ENCODE peak calls at places on chromosomes 11 and 22, in ten cellular contexts. One of them, this sample, is unnamed. For H3K4me1, the result is how much of the 10 kb centered on the place peaks cover.

GRCh38 chr22:47154621-47155081 is 392.2 kb downstream of the TBC1D22A start:
- DNase-seq in GM23338: no peak
- DNase-seq in CD8-positive, alpha-beta T cell: no peak
- DNase-seq in body of pancreas: peak
- DNase-seq in neural progenitor cell: no peak
- DNase-seq in breast epithelium: peak
- DNase-seq in lower lobe of right lung: no peak
- DNase-seq in HAP-1: no peak
- DNase-seq in sigmoid colon: peak
- DNase-seq in thyroid gland: peak
- DNase-seq in this sample: no peak

GRCh38 chr11:8787372-8787771 is 104.8 kb downstream of the RPL27A start:
- DNase-seq in sigmoid colon: no peak
- DNase-seq in HAP-1: no peak
- DNase-seq in breast epithelium: no peak
- DNase-seq in body of pancreas: peak
- DNase-seq in neural progenitor cell: no peak
- DNase-seq in thyroid gland: peak
- DNase-seq in GM23338: no peak
- DNase-seq in lower lobe of right lung: no peak
- DNase-seq in CD8-positive, alpha-beta T cell: no peak
- DNase-seq in this sample: no peak

GRCh38 chr11:12238420-12238819 is 128.0 kb downstream of the MICAL2 start:
- DNase-seq in GM23338: no peak
- DNase-seq in CD8-positive, alpha-beta T cell: no peak
- DNase-seq in thyroid gland: no peak
- DNase-seq in sigmoid colon: no peak
- DNase-seq in body of pancreas: no peak
- DNase-seq in lower lobe of right lung: no peak
- DNase-seq in neural progenitor cell: no peak
- DNase-seq in breast epithelium: no peak
- DNase-seq in HAP-1: no peak
- DNase-seq in this sample: no peak

GRCh38 chr22:33887173-33887572 is 33.1 kb downstream of the LARGE1 start:
- DNase-seq in sigmoid colon: no peak
- DNase-seq in lower lobe of right lung: no peak
- DNase-seq in body of pancreas: no peak
- DNase-seq in HAP-1: no peak
- DNase-seq in thyroid gland: no peak
- DNase-seq in GM23338: peak
- DNase-seq in CD8-positive, alpha-beta T cell: no peak
- DNase-seq in breast epithelium: no peak
- DNase-seq in neural progenitor cell: no peak
- DNase-seq in this sample: no peak

GRCh38 chr11:80748207-80748606 is 1307.4 kb upstream of the TENM4 start:
- DNase-seq in body of pancreas: no peak
- DNase-seq in breast epithelium: no peak
- DNase-seq in CD8-positive, alpha-beta T cell: no peak
- DNase-seq in lower lobe of right lung: no peak
- DNase-seq in GM23338: no peak
- DNase-seq in HAP-1: no peak
- DNase-seq in neural progenitor cell: no peak
- DNase-seq in sigmoid colon: no peak
- DNase-seq in thyroid gland: no peak
- DNase-seq in this sample: no peak

GRCh38 chr11:72974487-72975205 is 160.4 kb downstream of the ATG16L2 start:
- DNase-seq in CD8-positive, alpha-beta T cell: no peak
- DNase-seq in lower lobe of right lung: no peak
- DNase-seq in body of pancreas: no peak
- DNase-seq in HAP-1: no peak
- DNase-seq in GM23338: no peak
- DNase-seq in thyroid gland: no peak
- DNase-seq in neural progenitor cell: no peak
- DNase-seq in breast epithelium: no peak
- DNase-seq in sigmoid colon: no peak
- DNase-seq in this sample: no peak

GRCh38 chr11:119306373-119306890 is 10.5 kb downstream of the MCAM start:
- DNase-seq in neural progenitor cell: no peak
- DNase-seq in HAP-1: no peak
- DNase-seq in body of pancreas: no peak
- DNase-seq in GM23338: no peak
- DNase-seq in breast epithelium: no peak
- DNase-seq in thyroid gland: no peak
- DNase-seq in CD8-positive, alpha-beta T cell: no peak
- DNase-seq in sigmoid colon: no peak
- DNase-seq in lower lobe of right lung: no peak
- DNase-seq in this sample: peak

GRCh38 chr11:125944350-125945010 is 1.4 kb upstream of the VSIG10L2 start:
- DNase-seq in neural progenitor cell: no peak
- DNase-seq in breast epithelium: no peak
- DNase-seq in thyroid gland: no peak
- DNase-seq in body of pancreas: no peak
- DNase-seq in CD8-positive, alpha-beta T cell: no peak
- DNase-seq in GM23338: no peak
- DNase-seq in lower lobe of right lung: no peak
- DNase-seq in sigmoid colon: peak
- DNase-seq in HAP-1: no peak
- DNase-seq in this sample: no peak

GRCh38 chr22:37520754-37521153 is 1.5 kb upstream of the CARD10 start:
- DNase-seq in neural progenitor cell: no peak
- DNase-seq in lower lobe of right lung: no peak
- DNase-seq in breast epithelium: no peak
- DNase-seq in HAP-1: no peak
- DNase-seq in sigmoid colon: no peak
- DNase-seq in thyroid gland: no peak
- DNase-seq in body of pancreas: no peak
- DNase-seq in CD8-positive, alpha-beta T cell: no peak
- DNase-seq in GM23338: no peak
- DNase-seq in this sample: no peak

GRCh38 chr11:12998336-12998735 is 10.8 kb upstream of the RASSF10 start:
- DNase-seq in CD8-positive, alpha-beta T cell: no peak
- DNase-seq in breast epithelium: no peak
- DNase-seq in body of pancreas: no peak
- DNase-seq in neural progenitor cell: no peak
- DNase-seq in GM23338: no peak
- DNase-seq in thyroid gland: no peak
- DNase-seq in sigmoid colon: no peak
- DNase-seq in lower lobe of right lung: no peak
- DNase-seq in HAP-1: peak
- DNase-seq in this sample: no peak

GRCh38 chr22:45242778-45243191 is 2.1 kb upstream of the KIAA0930 start:
- DNase-seq in breast epithelium: peak
- DNase-seq in HAP-1: no peak
- DNase-seq in thyroid gland: no peak
- DNase-seq in GM23338: peak
- DNase-seq in CD8-positive, alpha-beta T cell: no peak
- DNase-seq in lower lobe of right lung: peak
- DNase-seq in sigmoid colon: no peak
- DNase-seq in body of pancreas: peak
- DNase-seq in neural progenitor cell: no peak
- DNase-seq in this sample: no peak

GRCh38 chr22:19210188-19210587 is 31.7 kb upstream of the SLC25A1 start:
- DNase-seq in GM23338: no peak
- DNase-seq in sigmoid colon: no peak
- DNase-seq in CD8-positive, alpha-beta T cell: no peak
- DNase-seq in neural progenitor cell: no peak
- DNase-seq in breast epithelium: no peak
- DNase-seq in thyroid gland: no peak
- DNase-seq in lower lobe of right lung: no peak
- DNase-seq in HAP-1: no peak
- DNase-seq in body of pancreas: no peak
- DNase-seq in this sample: no peak

GRCh38 chr22:46025973-46026906 is 49.3 kb upstream of the WNT7B start:
- DNase-seq in lower lobe of right lung: peak
- DNase-seq in neural progenitor cell: no peak
- DNase-seq in body of pancreas: peak
- DNase-seq in sigmoid colon: peak
- DNase-seq in HAP-1: no peak
- DNase-seq in GM23338: no peak
- DNase-seq in CD8-positive, alpha-beta T cell: no peak
- DNase-seq in thyroid gland: no peak
- DNase-seq in breast epithelium: no peak
- DNase-seq in this sample: peak

GRCh38 chr11:64799256-64799924 is 3.6 kb downstream of the MAP4K2 start:
- DNase-seq in neural progenitor cell: no peak
- DNase-seq in sigmoid colon: no peak
- DNase-seq in breast epithelium: no peak
- DNase-seq in lower lobe of right lung: no peak
- DNase-seq in HAP-1: no peak
- DNase-seq in CD8-positive, alpha-beta T cell: no peak
- DNase-seq in GM23338: no peak
- DNase-seq in body of pancreas: no peak
- DNase-seq in thyroid gland: peak
- DNase-seq in this sample: no peak

GRCh38 chr11:78860720-78861422 is 286.2 kb upstream of the NARS2 start:
- DNase-seq in HAP-1: peak
- DNase-seq in lower lobe of right lung: no peak
- DNase-seq in CD8-positive, alpha-beta T cell: no peak
- DNase-seq in sigmoid colon: no peak
- DNase-seq in neural progenitor cell: peak
- DNase-seq in breast epithelium: no peak
- DNase-seq in thyroid gland: no peak
- DNase-seq in GM23338: peak
- DNase-seq in body of pancreas: no peak
- DNase-seq in this sample: no peak

GRCh38 chr11:69801513-69802335 is 17.5 kb downstream of the FGF3 start:
- DNase-seq in neural progenitor cell: peak
- DNase-seq in breast epithelium: no peak
- DNase-seq in GM23338: peak
- DNase-seq in sigmoid colon: no peak
- DNase-seq in thyroid gland: peak
- DNase-seq in lower lobe of right lung: no peak
- DNase-seq in body of pancreas: peak
- DNase-seq in CD8-positive, alpha-beta T cell: peak
- DNase-seq in HAP-1: peak
- DNase-seq in this sample: no peak

DNA sequence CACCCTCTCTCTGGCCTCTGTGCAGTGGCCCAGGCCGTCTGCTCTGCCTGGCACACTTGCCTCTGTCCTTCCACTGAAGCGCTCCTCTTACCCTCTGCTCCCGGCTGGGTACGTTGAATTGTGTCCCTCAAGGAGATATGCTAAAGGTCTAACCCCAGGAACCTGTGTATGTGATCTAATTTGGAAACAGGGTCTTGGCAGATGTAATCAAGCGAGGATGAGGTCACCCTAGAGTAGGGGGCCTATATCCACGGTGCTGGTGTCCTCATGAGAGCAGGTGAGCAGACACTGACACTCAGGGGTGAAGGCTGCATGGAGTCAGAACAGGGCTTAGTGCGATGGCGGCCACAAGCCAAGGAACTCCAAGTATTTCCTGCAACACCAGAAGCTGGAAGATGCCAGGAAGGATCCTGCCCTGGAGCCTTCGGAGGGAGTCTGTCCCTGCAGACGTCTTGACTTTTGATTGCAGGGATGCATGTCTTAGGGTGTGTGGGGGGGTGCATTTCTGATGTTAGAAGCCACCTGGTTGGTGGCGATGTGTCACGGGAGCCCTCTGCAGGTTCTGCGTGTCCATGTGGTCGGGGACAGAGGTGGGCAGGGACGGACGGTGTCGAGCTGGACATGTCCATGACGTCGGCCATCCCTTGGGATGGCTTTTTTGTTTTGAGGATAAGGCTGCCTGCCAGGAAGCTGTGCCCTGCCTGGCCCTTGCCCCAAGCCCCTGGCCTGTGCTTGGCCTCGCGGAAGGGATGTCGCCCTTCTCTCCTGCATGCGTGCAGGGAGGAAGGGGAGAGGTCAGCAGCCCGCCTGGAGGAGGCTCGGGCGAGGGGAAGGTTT is 68.6 kb downstream of the LRP5 start:
- DNase-seq in breast epithelium: peak
- DNase-seq in lower lobe of right lung: no peak
- DNase-seq in CD8-positive, alpha-beta T cell: no peak
- DNase-seq in neural progenitor cell: no peak
- DNase-seq in sigmoid colon: peak
- DNase-seq in HAP-1: no peak
- DNase-seq in thyroid gland: no peak
- DNase-seq in body of pancreas: no peak
- DNase-seq in GM23338: no peak
- DNase-seq in this sample: no peak
- H3K4me1 ChIP-seq in breast epithelium: under half
- H3K4me1 ChIP-seq in lower lobe of right lung: half or more
- H3K4me1 ChIP-seq in CD8-positive, alpha-beta T cell: under half
- H3K4me1 ChIP-seq in neural progenitor cell: under half
- H3K4me1 ChIP-seq in sigmoid colon: under half
- H3K4me1 ChIP-seq in HAP-1: under half
- H3K4me1 ChIP-seq in thyroid gland: under half
- H3K4me1 ChIP-seq in body of pancreas: under half
- H3K4me1 ChIP-seq in GM23338: under half
- H3K4me1 ChIP-seq in this sample: half or more

GRCh38 chr11:68354181-68354872 is 41.9 kb downstream of the LRP5 start:
- DNase-seq in thyroid gland: peak
- DNase-seq in lower lobe of right lung: peak
- DNase-seq in neural progenitor cell: no peak
- DNase-seq in HAP-1: no peak
- DNase-seq in sigmoid colon: peak
- DNase-seq in body of pancreas: peak
- DNase-seq in CD8-positive, alpha-beta T cell: no peak
- DNase-seq in GM23338: peak
- DNase-seq in breast epithelium: peak
- DNase-seq in this sample: peak
- H3K4me1 ChIP-seq in thyroid gland: under half
- H3K4me1 ChIP-seq in lower lobe of right lung: under half
- H3K4me1 ChIP-seq in neural progenitor cell: under half
- H3K4me1 ChIP-seq in HAP-1: under half
- H3K4me1 ChIP-seq in sigmoid colon: under half
- H3K4me1 ChIP-seq in body of pancreas: under half
- H3K4me1 ChIP-seq in CD8-positive, alpha-beta T cell: under half
- H3K4me1 ChIP-seq in GM23338: under half
- H3K4me1 ChIP-seq in breast epithelium: under half
- H3K4me1 ChIP-seq in this sample: under half

DNA sequence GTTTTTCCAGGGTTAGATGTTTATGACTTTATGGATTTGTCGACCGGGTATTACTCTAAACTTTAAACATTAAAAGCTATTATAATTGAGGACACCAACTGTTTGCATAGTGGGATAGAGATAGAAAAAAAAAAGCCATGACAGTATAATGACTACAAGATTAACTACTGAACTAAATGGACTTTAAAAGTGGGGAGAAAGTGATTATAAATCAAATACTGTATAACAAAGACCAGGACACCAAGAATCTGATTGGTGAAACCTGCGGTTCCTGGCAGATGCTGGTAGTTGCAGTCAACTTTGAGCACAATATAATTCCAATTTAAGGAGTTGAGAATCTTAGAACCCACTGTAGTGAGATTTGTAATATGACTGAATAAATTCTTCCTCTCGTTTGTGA is 2.5 kb downstream of the CRKL start:
- DNase-seq in HAP-1: peak
- DNase-seq in neural progenitor cell: no peak
- DNase-seq in thyroid gland: no peak
- DNase-seq in lower lobe of right lung: no peak
- DNase-seq in CD8-positive, alpha-beta T cell: no peak
- DNase-seq in GM23338: no peak
- DNase-seq in breast epithelium: no peak
- DNase-seq in sigmoid colon: no peak
- DNase-seq in body of pancreas: no peak
- DNase-seq in this sample: no peak
- H3K4me1 ChIP-seq in HAP-1: under half
- H3K4me1 ChIP-seq in neural progenitor cell: under half
- H3K4me1 ChIP-seq in thyroid gland: under half
- H3K4me1 ChIP-seq in lower lobe of right lung: under half
- H3K4me1 ChIP-seq in CD8-positive, alpha-beta T cell: under half
- H3K4me1 ChIP-seq in GM23338: under half
- H3K4me1 ChIP-seq in breast epithelium: under half
- H3K4me1 ChIP-seq in sigmoid colon: under half
- H3K4me1 ChIP-seq in body of pancreas: under half
- H3K4me1 ChIP-seq in this sample: under half

GRCh38 chr22:44031111-44031963 is 7.2 kb downstream of the PARVB start:
- DNase-seq in GM23338: no peak
- DNase-seq in lower lobe of right lung: peak
- DNase-seq in neural progenitor cell: no peak
- DNase-seq in thyroid gland: no peak
- DNase-seq in body of pancreas: no peak
- DNase-seq in HAP-1: no peak
- DNase-seq in CD8-positive, alpha-beta T cell: no peak
- DNase-seq in sigmoid colon: no peak
- DNase-seq in breast epithelium: no peak
- DNase-seq in this sample: no peak
- H3K4me1 ChIP-seq in GM23338: under half
- H3K4me1 ChIP-seq in lower lobe of right lung: under half
- H3K4me1 ChIP-seq in neural progenitor cell: under half
- H3K4me1 ChIP-seq in thyroid gland: under half
- H3K4me1 ChIP-seq in body of pancreas: under half
- H3K4me1 ChIP-seq in HAP-1: under half
- H3K4me1 ChIP-seq in CD8-positive, alpha-beta T cell: under half
- H3K4me1 ChIP-seq in sigmoid colon: under half
- H3K4me1 ChIP-seq in breast epithelium: under half
- H3K4me1 ChIP-seq in this sample: under half

This sample was measured in ascending aorta.